ENCODE peak calls at places on chromosomes 3 and 15, in nine cellular contexts. One of them, this sample, is unnamed.

GRCh38 chr3:129001817-129002572 is 891 bp downstream of the EFCC1 start:
- DNase-seq in activated CD4-positive, alpha-beta T cell treated with anti-CD3 and anti-CD28 coated beads for 36 hours: peak; percentile 73
- DNase-seq in NB4: no peak
- DNase-seq in RWPE1: no peak
- DNase-seq in NCI-H1105 treated with DMSO at 0.1 percent for 48 hours: peak; percentile 55
- DNase-seq in amniotic stem cell: no peak
- DNase-seq in HTR-8/SVneo: no peak
- DNase-seq in DMS 273 treated with DMSO at 0.1 percent for 48 hours: peak; percentile 7
- DNase-seq in B cell: peak; percentile 51
- DNase-seq in this sample: no peak

GRCh38 chr3:59862686-59863085 is 812.9 kb upstream of the CFAP20DC start:
- DNase-seq in activated CD4-positive, alpha-beta T cell treated with anti-CD3 and anti-CD28 coated beads for 36 hours: no peak
- DNase-seq in NB4: no peak
- DNase-seq in RWPE1: peak; percentile 45
- DNase-seq in NCI-H1105 treated with DMSO at 0.1 percent for 48 hours: no peak
- DNase-seq in amniotic stem cell: no peak
- DNase-seq in HTR-8/SVneo: peak; percentile 19
- DNase-seq in DMS 273 treated with DMSO at 0.1 percent for 48 hours: no peak
- DNase-seq in B cell: no peak
- DNase-seq in this sample: no peak

GRCh38 chr3:59885103-59885502 is 835.3 kb upstream of the CFAP20DC start:
- DNase-seq in activated CD4-positive, alpha-beta T cell treated with anti-CD3 and anti-CD28 coated beads for 36 hours: no peak
- DNase-seq in NB4: no peak
- DNase-seq in RWPE1: no peak
- DNase-seq in NCI-H1105 treated with DMSO at 0.1 percent for 48 hours: no peak
- DNase-seq in amniotic stem cell: no peak
- DNase-seq in HTR-8/SVneo: no peak
- DNase-seq in DMS 273 treated with DMSO at 0.1 percent for 48 hours: no peak
- DNase-seq in B cell: no peak
- DNase-seq in this sample: no peak

GRCh38 chr3:16482770-16483531 is 30.5 kb downstream of the RFTN1 start:
- DNase-seq in activated CD4-positive, alpha-beta T cell treated with anti-CD3 and anti-CD28 coated beads for 36 hours: peak; percentile 55
- DNase-seq in NB4: no peak
- DNase-seq in RWPE1: no peak
- DNase-seq in NCI-H1105 treated with DMSO at 0.1 percent for 48 hours: peak; percentile 87
- DNase-seq in amniotic stem cell: no peak
- DNase-seq in HTR-8/SVneo: no peak
- DNase-seq in DMS 273 treated with DMSO at 0.1 percent for 48 hours: no peak
- DNase-seq in B cell: peak; percentile 75
- DNase-seq in this sample: no peak

GRCh38 chr3:159765025-159765859 is 223.4 kb upstream of the IL12A start:
- DNase-seq in activated CD4-positive, alpha-beta T cell treated with anti-CD3 and anti-CD28 coated beads for 36 hours: peak; percentile 25
- DNase-seq in NB4: no peak
- DNase-seq in RWPE1: peak; percentile 93
- DNase-seq in NCI-H1105 treated with DMSO at 0.1 percent for 48 hours: peak; percentile 83
- DNase-seq in amniotic stem cell: peak; percentile 99
- DNase-seq in HTR-8/SVneo: peak; percentile 78
- DNase-seq in DMS 273 treated with DMSO at 0.1 percent for 48 hours: peak; percentile 87
- DNase-seq in B cell: peak; percentile 29
- DNase-seq in this sample: peak; percentile 34

GRCh38 chr3:118165413-118165812 is 869.2 kb downstream of the IGSF11 start:
- DNase-seq in activated CD4-positive, alpha-beta T cell treated with anti-CD3 and anti-CD28 coated beads for 36 hours: no peak
- DNase-seq in NB4: no peak
- DNase-seq in RWPE1: peak; percentile 12
- DNase-seq in NCI-H1105 treated with DMSO at 0.1 percent for 48 hours: peak; percentile 29
- DNase-seq in amniotic stem cell: no peak
- DNase-seq in HTR-8/SVneo: no peak
- DNase-seq in DMS 273 treated with DMSO at 0.1 percent for 48 hours: no peak
- DNase-seq in B cell: no peak
- DNase-seq in this sample: no peak

GRCh38 chr15:77519540-77519939 is 98.9 kb downstream of the HMG20A start:
- DNase-seq in activated CD4-positive, alpha-beta T cell treated with anti-CD3 and anti-CD28 coated beads for 36 hours: no peak
- DNase-seq in NB4: no peak
- DNase-seq in RWPE1: no peak
- DNase-seq in NCI-H1105 treated with DMSO at 0.1 percent for 48 hours: no peak
- DNase-seq in amniotic stem cell: no peak
- DNase-seq in HTR-8/SVneo: no peak
- DNase-seq in DMS 273 treated with DMSO at 0.1 percent for 48 hours: no peak
- DNase-seq in B cell: no peak
- DNase-seq in this sample: no peak

GRCh38 chr3:88231632-88232031 is 81.9 kb downstream of the C3orf38 start:
- DNase-seq in activated CD4-positive, alpha-beta T cell treated with anti-CD3 and anti-CD28 coated beads for 36 hours: no peak
- DNase-seq in NB4: no peak
- DNase-seq in RWPE1: no peak
- DNase-seq in NCI-H1105 treated with DMSO at 0.1 percent for 48 hours: no peak
- DNase-seq in amniotic stem cell: no peak
- DNase-seq in HTR-8/SVneo: no peak
- DNase-seq in DMS 273 treated with DMSO at 0.1 percent for 48 hours: no peak
- DNase-seq in B cell: no peak
- DNase-seq in this sample: no peak

GRCh38 chr15:63890617-63891016 is 56.9 kb upstream of the HERC1 start:
- DNase-seq in activated CD4-positive, alpha-beta T cell treated with anti-CD3 and anti-CD28 coated beads for 36 hours: no peak
- DNase-seq in NB4: no peak
- DNase-seq in RWPE1: no peak
- DNase-seq in NCI-H1105 treated with DMSO at 0.1 percent for 48 hours: no peak
- DNase-seq in amniotic stem cell: no peak
- DNase-seq in HTR-8/SVneo: no peak
- DNase-seq in DMS 273 treated with DMSO at 0.1 percent for 48 hours: no peak
- DNase-seq in B cell: no peak
- DNase-seq in this sample: no peak

GRCh38 chr3:136250862-136251460 is 821 bp downstream of the PCCB start:
- DNase-seq in activated CD4-positive, alpha-beta T cell treated with anti-CD3 and anti-CD28 coated beads for 36 hours: peak; percentile 45
- DNase-seq in NB4: peak; percentile 65
- DNase-seq in RWPE1: no peak
- DNase-seq in NCI-H1105 treated with DMSO at 0.1 percent for 48 hours: peak; percentile 85
- DNase-seq in amniotic stem cell: no peak
- DNase-seq in HTR-8/SVneo: no peak
- DNase-seq in DMS 273 treated with DMSO at 0.1 percent for 48 hours: peak; percentile 50
- DNase-seq in B cell: peak; percentile 48
- DNase-seq in this sample: peak; percentile 81

GRCh38 chr3:170999737-171000242 is 26.7 kb downstream of the SLC2A2 start:
- DNase-seq in activated CD4-positive, alpha-beta T cell treated with anti-CD3 and anti-CD28 coated beads for 36 hours: no peak
- DNase-seq in NB4: peak; percentile 12
- DNase-seq in RWPE1: peak; percentile 80
- DNase-seq in NCI-H1105 treated with DMSO at 0.1 percent for 48 hours: no peak
- DNase-seq in amniotic stem cell: no peak
- DNase-seq in HTR-8/SVneo: peak; percentile 40
- DNase-seq in DMS 273 treated with DMSO at 0.1 percent for 48 hours: no peak
- DNase-seq in B cell: no peak
- DNase-seq in this sample: peak; percentile 87

GRCh38 chr3:170330366-170330765 is 27.1 kb upstream of the SKIL start:
- DNase-seq in activated CD4-positive, alpha-beta T cell treated with anti-CD3 and anti-CD28 coated beads for 36 hours: peak; percentile 12
- DNase-seq in NB4: peak; percentile 40
- DNase-seq in RWPE1: peak; percentile 75
- DNase-seq in NCI-H1105 treated with DMSO at 0.1 percent for 48 hours: no peak
- DNase-seq in amniotic stem cell: peak; percentile 31
- DNase-seq in HTR-8/SVneo: no peak
- DNase-seq in DMS 273 treated with DMSO at 0.1 percent for 48 hours: no peak
- DNase-seq in B cell: no peak
- DNase-seq in this sample: peak; percentile 62

GRCh38 chr15:73688455-73688854 is 4.3 kb downstream of the CD276 start:
- DNase-seq in activated CD4-positive, alpha-beta T cell treated with anti-CD3 and anti-CD28 coated beads for 36 hours: no peak
- DNase-seq in NB4: no peak
- DNase-seq in RWPE1: no peak
- DNase-seq in NCI-H1105 treated with DMSO at 0.1 percent for 48 hours: no peak
- DNase-seq in amniotic stem cell: no peak
- DNase-seq in HTR-8/SVneo: no peak
- DNase-seq in DMS 273 treated with DMSO at 0.1 percent for 48 hours: no peak
- DNase-seq in B cell: no peak
- DNase-seq in this sample: no peak

GRCh38 chr15:98760975-98761374 is 112.6 kb downstream of the IGF1R start:
- DNase-seq in activated CD4-positive, alpha-beta T cell treated with anti-CD3 and anti-CD28 coated beads for 36 hours: no peak
- DNase-seq in NB4: no peak
- DNase-seq in RWPE1: no peak
- DNase-seq in NCI-H1105 treated with DMSO at 0.1 percent for 48 hours: no peak
- DNase-seq in amniotic stem cell: no peak
- DNase-seq in HTR-8/SVneo: no peak
- DNase-seq in DMS 273 treated with DMSO at 0.1 percent for 48 hours: no peak
- DNase-seq in B cell: no peak
- DNase-seq in this sample: no peak

GRCh38 chr15:78282324-78282723 is 17.1 kb downstream of the SKIC8 start:
- DNase-seq in activated CD4-positive, alpha-beta T cell treated with anti-CD3 and anti-CD28 coated beads for 36 hours: no peak
- DNase-seq in NB4: no peak
- DNase-seq in RWPE1: no peak
- DNase-seq in NCI-H1105 treated with DMSO at 0.1 percent for 48 hours: no peak
- DNase-seq in amniotic stem cell: no peak
- DNase-seq in HTR-8/SVneo: no peak
- DNase-seq in DMS 273 treated with DMSO at 0.1 percent for 48 hours: no peak
- DNase-seq in B cell: no peak
- DNase-seq in this sample: no peak

GRCh38 chr3:148865039-148865438 is at the start of gene CPA3:
- DNase-seq in activated CD4-positive, alpha-beta T cell treated with anti-CD3 and anti-CD28 coated beads for 36 hours: no peak
- DNase-seq in NB4: peak; percentile 11
- DNase-seq in RWPE1: no peak
- DNase-seq in NCI-H1105 treated with DMSO at 0.1 percent for 48 hours: no peak
- DNase-seq in amniotic stem cell: no peak
- DNase-seq in HTR-8/SVneo: no peak
- DNase-seq in DMS 273 treated with DMSO at 0.1 percent for 48 hours: no peak
- DNase-seq in B cell: no peak
- DNase-seq in this sample: no peak

GRCh38 chr3:69890691-69891090 is 108.8 kb upstream of the SAMMSON start:
- DNase-seq in activated CD4-positive, alpha-beta T cell treated with anti-CD3 and anti-CD28 coated beads for 36 hours: no peak
- DNase-seq in NB4: no peak
- DNase-seq in RWPE1: peak; percentile 5
- DNase-seq in NCI-H1105 treated with DMSO at 0.1 percent for 48 hours: no peak
- DNase-seq in amniotic stem cell: no peak
- DNase-seq in HTR-8/SVneo: no peak
- DNase-seq in DMS 273 treated with DMSO at 0.1 percent for 48 hours: no peak
- DNase-seq in B cell: no peak
- DNase-seq in this sample: no peak

GRCh38 chr3:133663569-133664313 is 2.0 kb upstream of the TOPBP1 start:
- DNase-seq in activated CD4-positive, alpha-beta T cell treated with anti-CD3 and anti-CD28 coated beads for 36 hours: peak; percentile 24
- DNase-seq in NB4: peak; percentile 76
- DNase-seq in RWPE1: peak; percentile 55
- DNase-seq in NCI-H1105 treated with DMSO at 0.1 percent for 48 hours: peak; percentile 83
- DNase-seq in amniotic stem cell: peak; percentile 61
- DNase-seq in HTR-8/SVneo: peak; percentile 69
- DNase-seq in DMS 273 treated with DMSO at 0.1 percent for 48 hours: peak; percentile 73
- DNase-seq in B cell: peak; percentile 58
- DNase-seq in this sample: peak; percentile 74

GRCh38 chr3:47225310-47225906 is 57.2 kb downstream of the KIF9 start:
- DNase-seq in activated CD4-positive, alpha-beta T cell treated with anti-CD3 and anti-CD28 coated beads for 36 hours: no peak
- DNase-seq in NB4: peak; percentile 67
- DNase-seq in RWPE1: no peak
- DNase-seq in NCI-H1105 treated with DMSO at 0.1 percent for 48 hours: no peak
- DNase-seq in amniotic stem cell: peak; percentile 5
- DNase-seq in HTR-8/SVneo: no peak
- DNase-seq in DMS 273 treated with DMSO at 0.1 percent for 48 hours: no peak
- DNase-seq in B cell: peak; percentile 53
- DNase-seq in this sample: no peak

This sample was measured in HT-29.